ENCODE peak calls at places on chromosomes 12 and 14, in nine cellular contexts. Y, I, X, D, E, C, W, K and O are unnamed samples.

GRCh38 chr12:12734561-12735071 is 17.4 kb downstream of the CDKN1B start:
- DNase-seq in Y (no peak), E (no peak), K (no peak), I (no peak), C (no peak), X (no peak), W (peak), D (peak), O (no peak)

GRCh38 chr12:49188205-49188915 is 520 bp downstream of the TUBA1A start:
- DNase-seq in I (peak), E (peak), X (peak), C (peak), Y (peak), D (peak), W (peak), K (peak), O (peak)

GRCh38 chr12:47222960-47223847 is 143.4 kb upstream of the AMIGO2 start:
- DNase-seq in W (peak), X (no peak), E (no peak), K (no peak), C (no peak), Y (no peak), D (no peak), I (no peak), O (no peak)

GRCh38 chr12:106566771-106567170 is 16.0 kb upstream of the RFX4 start:
- DNase-seq in D (no peak), K (no peak), E (no peak), X (no peak), Y (no peak), I (no peak), C (no peak), W (no peak), O (no peak)

GRCh38 chr14:57657487-57657886 is 163.8 kb upstream of the CCDC198 start:
- DNase-seq in W (no peak), E (no peak), C (no peak), Y (no peak), X (no peak), I (no peak), K (no peak), D (peak), O (no peak)

GRCh38 chr14:100855256-100855930 is 29.5 kb downstream of the MEG3 start:
- DNase-seq in Y (no peak), K (no peak), I (peak), W (no peak), E (no peak), X (no peak), D (no peak), C (no peak), O (no peak)

GRCh38 chr12:14619731-14620501 is 52.2 kb upstream of the PLBD1 start:
- DNase-seq in D (no peak), W (no peak), K (no peak), E (no peak), X (no peak), Y (no peak), I (no peak), C (peak), O (no peak)

GRCh38 chr14:54627718-54628345 is 60.9 kb downstream of the SAMD4A start:
- DNase-seq in K (no peak), E (peak), C (no peak), Y (peak), W (peak), I (no peak), X (no peak), D (peak), O (peak)

GRCh38 chr14:31391473-31391872 is 28.9 kb downstream of the HEATR5A start:
- DNase-seq in K (no peak), Y (no peak), X (no peak), I (no peak), C (no peak), E (no peak), D (no peak), W (no peak), O (no peak)

GRCh38 chr12:46935448-46935847 is 109.7 kb upstream of the SLC38A4 start:
- DNase-seq in X (no peak), K (no peak), D (no peak), I (no peak), E (no peak), Y (no peak), W (no peak), C (no peak), O (no peak)

GRCh38 chr12:31007153-31007495 is 66.5 kb upstream of the DDX11 start:
- DNase-seq in Y (no peak), E (no peak), D (no peak), I (no peak), W (no peak), C (no peak), X (no peak), K (no peak), O (no peak)

GRCh38 chr14:72128629-72129028 is 196.4 kb downstream of the RGS6 start:
- DNase-seq in W (no peak), D (no peak), X (no peak), C (no peak), K (no peak), Y (no peak), E (no peak), I (no peak), O (no peak)

GRCh38 chr14:99683619-99684355 is at the start of gene CYP46A1:
- DNase-seq in Y (peak), X (peak), W (peak), C (peak), D (peak), I (peak), E (peak), K (peak), O (peak)
- TF ChIP-seq POLR2A in Y (no peak), X (no peak), W (no peak), C (no peak), D (no peak), I (peak), E (peak), K (no peak), O (peak)

GRCh38 chr14:61322799-61323290 is 1.5 kb downstream of the PRKCH start:
- DNase-seq in X (no peak), D (peak), E (peak), W (no peak), K (no peak), C (no peak), Y (no peak), I (no peak), O (no peak)

GRCh38 chr14:61322011-61322798 is 826 bp downstream of the PRKCH start:
- DNase-seq in D (no peak), K (peak), C (peak), X (peak), W (peak), E (no peak), I (peak), Y (peak), O (no peak)

GRCh38 chr14:61320806-61321384 is 484 bp upstream of the PRKCH start:
- DNase-seq in C (no peak), K (no peak), X (no peak), W (no peak), Y (no peak), D (no peak), I (no peak), E (peak), O (no peak)

GRCh38 chr14:61319706-61320105 is 1.7 kb upstream of the PRKCH start:
- DNase-seq in W (no peak), X (no peak), C (no peak), D (no peak), K (no peak), I (no peak), E (no peak), Y (no peak), O (no peak)

GRCh38 chr14:61321385-61322010 is at the start of gene PRKCH:
- DNase-seq in D (peak), Y (peak), I (peak), X (peak), W (peak), K (peak), C (peak), E (peak), O (peak)
- TF ChIP-seq POLR2A in D (no peak), Y (peak), I (peak), X (peak), W (no peak), K (no peak), C (no peak), E (peak), O (no peak)

GRCh38 chr14:102684276-102684663 is 91.8 kb downstream of the RCOR1 start:
- DNase-seq in I (no peak), E (no peak), W (no peak), K (no peak), C (no peak), X (no peak), Y (no peak), D (no peak), O (no peak)
- TF ChIP-seq POLR2A in I (no peak), E (no peak), W (no peak), K (no peak), C (no peak), X (no peak), Y (no peak), D (no peak), O (no peak)

GRCh38 chr14:74085828-74086227 is 1.1 kb downstream of the LIN52 start:
- DNase-seq in I (no peak), D (no peak), E (no peak), C (no peak), X (no peak), Y (no peak), K (no peak), W (no peak), O (peak)

GRCh38 chr14:74083161-74083560 is 1.1 kb downstream of the ALDH6A1 start:
- DNase-seq in I (no peak), Y (no peak), D (peak), X (no peak), K (no peak), C (no peak), E (no peak), W (no peak), O (no peak)

GRCh38 chr14:74085047-74085637 is 386 bp downstream of the LIN52 start:
- DNase-seq in Y (no peak), K (no peak), W (no peak), E (no peak), D (peak), I (no peak), C (no peak), X (peak), O (no peak)

GRCh38 chr14:74083784-74084276 is 423 bp downstream of the ALDH6A1 start:
- DNase-seq in X (peak), D (no peak), K (peak), E (no peak), Y (peak), W (no peak), I (no peak), C (no peak), O (no peak)

DNA sequence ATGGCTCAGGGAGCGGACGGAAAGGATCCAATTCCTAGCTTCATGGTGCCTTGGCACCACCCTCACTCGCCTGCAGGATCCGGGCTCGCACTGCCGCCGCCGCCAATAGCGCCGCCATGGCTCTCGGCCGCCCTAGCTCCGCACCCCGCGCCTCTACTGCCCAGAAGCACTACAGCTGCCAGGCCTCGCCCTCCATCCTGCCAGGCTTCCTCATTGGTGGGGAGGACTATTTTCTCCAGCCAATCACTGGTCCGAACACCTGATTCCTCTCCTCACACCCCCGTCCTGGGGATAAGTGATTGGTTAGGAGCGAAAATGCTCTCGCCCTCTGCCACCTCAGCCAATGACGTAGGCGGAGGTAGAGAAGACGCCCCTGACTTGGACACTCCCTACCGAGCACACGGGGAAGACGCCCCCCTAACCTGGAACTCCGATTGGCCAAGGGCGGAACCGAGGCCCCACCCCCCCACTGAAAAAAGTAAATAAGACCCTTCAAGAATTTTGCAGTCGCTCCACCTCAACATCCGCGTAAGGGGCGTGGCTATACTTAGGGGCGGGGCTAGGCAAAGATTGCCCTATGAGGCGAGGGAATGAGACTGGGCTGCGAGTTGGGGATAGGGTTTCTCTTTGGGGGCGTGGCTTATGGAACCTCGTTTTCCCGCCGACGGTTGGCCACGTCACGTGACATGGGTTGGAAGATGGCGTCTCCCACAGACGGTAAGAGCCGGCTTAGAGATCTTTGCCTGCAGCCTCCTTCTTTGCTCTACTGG is at the start of the genes ALDH6A1 and LIN52:
- DNase-seq in K (peak), Y (peak), D (peak), E (peak), C (peak), I (peak), W (peak), X (peak), O (peak)
- TF ChIP-seq POLR2A in K (peak), Y (peak), D (peak), E (peak), C (no peak), I (peak), W (peak), X (peak), O (peak)

GRCh38 chr12:101697930-101698781 is 716 bp downstream of the CHPT1 start:
- DNase-seq in W (peak), X (peak), I (peak), C (peak), E (peak), Y (peak), D (peak), K (peak), O (peak)
- TF ChIP-seq POLR2A in W (no peak), X (peak), I (peak), C (no peak), E (no peak), Y (peak), D (no peak), K (no peak), O (no peak)

DNA sequence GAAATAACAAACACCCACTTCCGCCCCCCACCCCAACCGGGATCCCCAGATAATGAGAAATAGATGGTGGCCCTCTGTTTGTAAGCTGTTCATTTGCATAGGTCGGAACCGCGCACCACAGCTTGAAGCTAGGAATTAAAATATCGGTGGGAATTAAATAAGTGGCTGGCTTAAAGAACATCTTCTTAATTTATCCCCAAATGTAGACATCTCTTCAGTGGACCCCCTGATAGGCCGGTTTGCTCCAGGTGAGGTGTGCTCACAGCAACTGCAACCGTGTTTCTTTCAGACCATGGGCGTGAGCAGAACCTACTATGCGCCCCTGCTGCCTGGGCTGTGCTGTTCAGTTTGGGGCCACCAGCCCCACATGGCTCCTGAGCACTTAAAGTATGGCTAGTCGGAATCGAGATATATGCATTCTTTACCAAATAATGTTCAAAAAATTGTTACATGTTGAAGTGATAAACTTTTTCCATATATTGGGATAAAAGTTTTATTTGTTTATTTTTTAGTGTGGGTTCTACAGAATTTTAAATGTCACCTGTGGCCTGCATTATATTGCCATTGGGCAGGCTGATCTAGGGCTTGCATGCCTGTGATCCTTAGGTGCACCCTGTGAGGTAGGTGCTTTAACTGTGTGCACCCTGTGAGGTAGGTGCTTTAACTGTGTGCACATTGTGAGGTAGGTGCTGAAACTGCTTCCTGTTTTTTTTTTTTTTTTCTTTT is 821 bp upstream of the DICER1 start:
- DNase-seq in Y (no peak), C (no peak), K (no peak), X (no peak), D (no peak), W (no peak), E (no peak), I (no peak), O (peak)
- TF ChIP-seq POLR2A in Y (no peak), C (no peak), K (no peak), X (no peak), D (no peak), W (no peak), E (no peak), I (no peak), O (no peak)

GRCh38 chr14:69879175-69880047 is at the start of gene SMOC1:
- DNase-seq in Y (no peak), C (peak), X (peak), D (peak), I (no peak), W (peak), K (no peak), E (peak), O (peak)
- TF ChIP-seq POLR2A in Y (no peak), C (no peak), X (peak), D (peak), I (no peak), W (peak), K (no peak), E (no peak), O (no peak)

DNA sequence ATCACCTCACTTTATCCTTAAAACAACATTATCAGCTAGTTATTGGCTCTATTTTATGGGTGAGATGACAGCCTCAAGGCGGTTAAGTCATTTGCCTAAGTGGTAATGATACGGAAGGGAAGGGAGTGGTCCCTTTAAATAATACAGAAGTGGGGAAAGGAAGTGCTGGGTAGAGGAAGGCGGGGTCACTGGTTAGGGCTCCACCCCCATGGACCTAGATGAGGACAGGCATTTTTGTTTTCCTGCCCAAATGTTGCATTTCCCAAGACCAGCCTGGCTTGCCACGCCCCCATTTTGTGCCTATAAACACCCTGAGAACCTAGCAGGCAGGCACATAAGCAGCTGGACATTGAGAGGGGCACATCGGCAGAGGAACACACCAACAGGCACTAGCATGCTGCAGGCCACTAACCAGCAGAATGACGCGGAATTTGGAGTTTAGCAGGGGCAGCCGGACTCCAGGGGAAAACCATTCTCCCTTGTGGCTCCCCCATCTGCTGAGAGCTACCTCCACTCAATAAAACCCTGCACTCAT is 100.9 kb downstream of the EPS8 start:
- DNase-seq in X (no peak), Y (peak), I (peak), E (no peak), K (peak), C (peak), D (no peak), W (peak), O (no peak)
- TF ChIP-seq POLR2A in X (peak), Y (peak), I (peak), E (no peak), K (no peak), C (no peak), D (no peak), W (no peak), O (no peak)

GRCh38 chr12:57549203-57549908 is 488 bp upstream of the KIF5A start:
- DNase-seq in C (no peak), D (no peak), K (no peak), Y (no peak), E (no peak), W (no peak), I (no peak), X (no peak), O (no peak)

GRCh38 chr12:57545809-57546437 is 1.1 kb downstream of the DCTN2 start:
- DNase-seq in I (no peak), W (no peak), D (peak), E (no peak), C (no peak), X (no peak), Y (no peak), K (no peak), O (no peak)

GRCh38 chr12:57548488-57548887 is 1.4 kb upstream of the KIF5A start:
- DNase-seq in E (no peak), I (no peak), X (no peak), K (no peak), D (no peak), Y (no peak), W (no peak), C (no peak), O (no peak)

GRCh38 chr12:57546438-57547365 is at the start of gene DCTN2:
- DNase-seq in W (peak), K (peak), Y (peak), C (peak), E (peak), D (peak), I (peak), X (peak), O (peak)

GRCh38 chr12:57547366-57548315 is 649 bp upstream of the DCTN2 start:
- DNase-seq in E (no peak), K (no peak), C (no peak), I (no peak), Y (no peak), D (no peak), X (no peak), W (no peak), O (no peak)
- TF ChIP-seq POLR2A in E (no peak), K (no peak), C (no peak), I (no peak), Y (no peak), D (no peak), X (no peak), W (no peak), O (no peak)

GRCh38 chr14:64503434-64504309 is at the start of gene ZBTB25:
- DNase-seq in K (peak), X (peak), D (peak), C (peak), Y (peak), E (peak), I (peak), W (peak), O (peak)

GRCh38 chr14:64506751-64507150 is 2.2 kb downstream of the ZBTB1 start:
- DNase-seq in X (no peak), E (no peak), K (no peak), C (no peak), D (no peak), I (no peak), W (no peak), Y (no peak), O (no peak)

GRCh38 chr14:64504310-64504896 is at the start of gene ZBTB1:
- DNase-seq in W (peak), E (peak), Y (peak), I (peak), D (peak), K (peak), X (peak), C (peak), O (peak)

GRCh38 chr14:64503184-64503433 is 529 bp downstream of the ZBTB25 start:
- DNase-seq in X (no peak), E (no peak), I (no peak), Y (no peak), K (peak), D (no peak), C (no peak), W (no peak), O (no peak)

GRCh38 chr14:64504897-64505771 is 564 bp downstream of the ZBTB1 start:
- DNase-seq in E (peak), K (peak), W (peak), X (peak), D (peak), C (peak), Y (peak), I (peak), O (peak)
- TF ChIP-seq POLR2A in E (peak), K (no peak), W (no peak), X (peak), D (no peak), C (no peak), Y (no peak), I (no peak), O (peak)